ENCODE peak calls at places on chromosomes 13 and 19, in four cellular contexts. I, N, A and C are unnamed samples.

GRCh38 chr19:16516381-16516780 is 20.2 kb downstream of the C19orf44 start:
- DNase-seq in I (no peak), N (no peak), A (no peak), C (no peak)

GRCh38 chr19:13396256-13397080 is 109.8 kb downstream of the CACNA1A start:
- DNase-seq in I (peak; percentile 49), N (peak; percentile 73), A (peak; percentile 30), C (peak; percentile 78)

GRCh38 chr19:3257071-3257470 is 32.6 kb downstream of the CELF5 start:
- DNase-seq in I (no peak), N (no peak), A (no peak), C (no peak)

GRCh38 chr19:17264641-17264979 is at the start of gene USHBP1:
- DNase-seq in I (no peak), N (no peak), A (peak; percentile 30), C (peak; percentile 71)

GRCh38 chr19:40274585-40275544 is 10.3 kb downstream of the AKT2 start:
- DNase-seq in I (no peak), N (peak; percentile 49), A (no peak), C (no peak)

GRCh38 chr13:73984201-73984600 is 150.0 kb downstream of the KLF12 start:
- DNase-seq in I (no peak), N (no peak), A (no peak), C (no peak)

GRCh38 chr19:19372656-19373416 is 32.6 kb upstream of the GATAD2A start:
- DNase-seq in I (peak; percentile 61), N (peak; percentile 69), A (peak; percentile 90), C (peak; percentile 38)

GRCh38 chr13:99028890-99029289 is 51.0 kb upstream of the DOCK9 start:
- DNase-seq in I (peak; percentile 12), N (peak; percentile 22), A (no peak), C (peak; percentile 59)

GRCh38 chr13:33003458-33004019 is 12.7 kb upstream of the KL start:
- DNase-seq in I (no peak), N (no peak), A (no peak), C (no peak)

GRCh38 chr13:98581971-98582702 is 5.2 kb upstream of the STK24 start:
- DNase-seq in I (no peak), N (no peak), A (no peak), C (no peak)

GRCh38 chr13:63288576-63288975 is 1872.9 kb upstream of the PCDH20 start:
- DNase-seq in I (no peak), N (no peak), A (no peak), C (no peak)

GRCh38 chr13:113981201-113981605 is 7.3 kb upstream of the C13orf46 start:
- DNase-seq in I (peak; percentile 59), N (no peak), A (no peak), C (no peak)

GRCh38 chr13:97228850-97229521 is 6.9 kb downstream of the MBNL2 start:
- DNase-seq in I (no peak), N (no peak), A (no peak), C (no peak)

GRCh38 chr19:30742981-30743380 is 370.8 kb downstream of the ZNF536 start:
- DNase-seq in I (no peak), N (no peak), A (no peak), C (no peak)

GRCh38 chr13:43239441-43239840 is 216.1 kb downstream of the DNAJC15 start:
- DNase-seq in I (no peak), N (no peak), A (no peak), C (no peak)

GRCh38 chr13:113921763-113922162 is 52.1 kb downstream of the C13orf46 start:
- DNase-seq in I (no peak), N (no peak), A (no peak), C (no peak)

GRCh38 chr19:11073568-11073967 is 15.7 kb upstream of the LDLR start:
- DNase-seq in I (no peak), N (no peak), A (no peak), C (no peak)

GRCh38 chr13:80029170-80029569 is 311.8 kb downstream of the SPRY2 start:
- DNase-seq in I (no peak), N (no peak), A (no peak), C (no peak)

GRCh38 chr19:39850892-39851291 is 4.7 kb upstream of the FBL start:
- DNase-seq in I (no peak), N (no peak), A (no peak), C (no peak)

GRCh38 chr13:104571161-104571889 is 1505.1 kb upstream of the SLC10A2 start:
- DNase-seq in I (peak; percentile 42), N (no peak), A (peak; percentile 16), C (peak; percentile 64)

GRCh38 chr13:112968380-112968909 is 569 bp upstream of the MCF2L start:
- DNase-seq in I (no peak), N (no peak), A (no peak), C (no peak)

GRCh38 chr13:66359910-66360552 is 870.1 kb downstream of the PCDH9 start:
- DNase-seq in I (no peak), N (no peak), A (no peak), C (no peak)

GRCh38 chr13:110506859-110507566 is 54.5 kb downstream of the RAB20 start:
- DNase-seq in I (peak; percentile 57), N (peak; percentile 60), A (no peak), C (no peak)

GRCh38 chr19:2215281-2215751 is 20.8 kb downstream of the PLEKHJ1 start:
- DNase-seq in I (no peak), N (no peak), A (no peak), C (peak; percentile 47)

GRCh38 chr13:113783482-113783881 is 24.5 kb downstream of the TMEM255B start:
- DNase-seq in I (no peak), N (no peak), A (no peak), C (no peak)

GRCh38 chr19:41998246-41999020 is 4.4 kb upstream of the ATP1A3 start:
- DNase-seq in I (peak; percentile 74), N (peak; percentile 77), A (peak; percentile 17), C (peak; percentile 80)

GRCh38 chr13:113929628-113930615 is 44.0 kb downstream of the C13orf46 start:
- DNase-seq in I (no peak), N (no peak), A (no peak), C (peak; percentile 31)

GRCh38 chr19:19137556-19138109 is 645 bp downstream of the TMEM161A start:
- DNase-seq in I (no peak), N (peak; percentile 31), A (no peak), C (no peak)

GRCh38 chr13:33379597-33379996 is 94.0 kb upstream of the STARD13 start:
- DNase-seq in I (no peak), N (no peak), A (peak; percentile 43), C (peak; percentile 18)

GRCh38 chr13:45121421-45121820 is 1.1 kb downstream of the GTF2F2 start:
- DNase-seq in I (peak; percentile 12), N (no peak), A (peak; percentile 16), C (no peak)

GRCh38 chr19:9936151-9937000 is at the start of gene OLFM2:
- DNase-seq in I (no peak), N (peak; percentile 95), A (no peak), C (peak; percentile 85)

GRCh38 chr19:6425732-6426686 is 1.4 kb upstream of the KHSRP start:
- DNase-seq in I (no peak), N (no peak), A (peak; percentile 60), C (no peak)

GRCh38 chr13:66556306-66556705 is 673.8 kb downstream of the PCDH9 start:
- DNase-seq in I (no peak), N (no peak), A (no peak), C (no peak)

GRCh38 chr13:114043421-114044053 is 69.7 kb upstream of the C13orf46 start:
- DNase-seq in I (peak; percentile 91), N (no peak), A (peak; percentile 52), C (no peak)

GRCh38 chr13:76009491-76009890 is 373.4 kb downstream of the LMO7 start:
- DNase-seq in I (peak; percentile 75), N (no peak), A (no peak), C (no peak)

GRCh38 chr13:82815791-82816190 is 1066.5 kb downstream of the SLITRK1 start:
- DNase-seq in I (no peak), N (no peak), A (no peak), C (no peak)

GRCh38 chr19:29676586-29676985 is 11.3 kb downstream of the PLEKHF1 start:
- DNase-seq in I (no peak), N (no peak), A (no peak), C (no peak)

GRCh38 chr19:29677001-29677781 is 11.9 kb downstream of the PLEKHF1 start:
- DNase-seq in I (no peak), N (no peak), A (no peak), C (no peak)

GRCh38 chr19:29679598-29680210 is 14.4 kb downstream of the PLEKHF1 start:
- DNase-seq in I (no peak), N (no peak), A (no peak), C (no peak)

GRCh38 chr19:29680447-29680846 is 15.2 kb downstream of the PLEKHF1 start:
- DNase-seq in I (no peak), N (no peak), A (no peak), C (no peak)

DNA sequence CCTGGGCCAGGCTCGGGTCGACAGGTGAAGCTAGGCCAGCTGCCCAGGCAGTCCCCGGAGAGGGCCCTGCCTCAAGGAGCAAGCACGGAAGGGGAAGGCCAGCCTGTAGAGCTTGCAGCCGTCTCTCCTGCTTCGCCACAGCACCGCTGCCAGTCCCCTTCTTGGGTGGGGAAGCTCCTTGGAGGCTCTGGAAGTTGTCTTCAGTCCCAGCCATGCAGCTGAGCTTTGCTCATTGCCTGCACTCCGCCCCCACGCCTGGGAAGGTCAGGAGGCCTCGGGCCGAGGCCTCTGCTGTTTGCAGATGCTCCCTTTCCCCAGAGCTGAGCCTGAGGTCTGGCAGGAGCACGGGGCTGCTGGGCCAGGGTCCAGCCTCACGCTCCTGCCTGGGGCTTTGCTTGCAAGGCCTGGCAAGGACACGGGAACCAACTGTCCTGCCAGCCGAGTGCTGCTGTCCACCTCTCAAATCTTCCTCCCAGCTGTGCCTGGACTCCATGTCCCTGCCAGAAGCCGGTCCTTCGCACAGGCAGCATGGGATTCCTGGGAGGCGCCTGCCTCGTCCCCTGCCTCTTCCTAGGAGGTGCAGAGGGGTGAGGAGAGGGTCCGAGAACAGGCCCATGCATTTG is 13.3 kb downstream of the PLEKHF1 start:
- DNase-seq in I (no peak), N (no peak), A (peak; percentile 22), C (no peak)
- TF ChIP-seq HMGXB4 in I (no peak), N (no peak), A (no peak), C (no peak)

GRCh38 chr13:106378263-106378662 is 157.2 kb downstream of the EFNB2 start:
- DNase-seq in I (no peak), N (no peak), A (no peak), C (no peak)
- TF ChIP-seq HMGXB4 in I (no peak), N (no peak), A (no peak), C (no peak)

DNA sequence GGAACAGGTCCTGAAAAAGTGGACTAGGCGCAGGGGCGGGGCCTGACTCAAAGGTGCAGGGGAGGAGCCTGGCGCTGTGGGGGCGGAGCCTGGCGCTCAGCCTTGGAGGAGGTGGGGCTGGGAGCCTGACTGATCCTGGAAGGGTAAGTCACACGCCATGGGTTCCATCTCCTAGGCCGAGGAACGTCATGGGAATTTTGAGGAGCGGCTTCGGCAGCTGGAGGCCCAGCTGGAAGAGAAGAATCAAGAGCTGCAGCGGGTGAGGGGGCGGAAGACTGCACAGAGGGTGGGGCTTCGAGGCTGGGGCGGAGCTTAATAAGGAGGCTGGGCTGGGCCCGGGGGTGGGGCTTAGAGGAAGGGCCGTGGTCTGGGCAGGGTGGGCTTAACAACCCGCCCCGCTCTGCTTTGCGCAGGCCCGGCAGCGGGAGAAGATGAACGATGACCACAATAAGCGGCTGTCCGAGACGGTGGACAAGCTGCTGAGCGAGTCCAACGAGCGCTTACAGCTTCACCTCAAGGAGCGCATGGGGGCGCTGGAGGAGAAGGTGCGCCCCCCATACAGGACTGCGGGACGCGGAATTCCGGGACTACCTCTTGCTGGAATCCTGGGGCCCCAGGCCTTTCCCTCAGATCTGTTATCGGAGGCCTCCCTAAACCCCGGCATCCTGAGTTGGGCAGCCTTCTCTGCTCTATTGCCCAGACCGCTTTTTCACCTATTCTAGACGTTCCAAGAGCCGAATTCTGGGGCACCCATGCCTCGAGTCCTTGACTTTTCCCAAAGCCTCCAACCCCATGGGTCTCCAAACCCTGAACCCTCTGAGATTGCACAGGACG is 14.5 kb downstream of the PPFIA3 start:
- DNase-seq in I (peak; percentile 72), N (peak; percentile 72), A (no peak), C (peak; percentile 90)
- TF ChIP-seq HMGXB4 in I (no peak), N (no peak), A (no peak), C (no peak)

GRCh38 chr13:36242761-36243160 is 28.4 kb upstream of the SOHLH2 start:
- DNase-seq in I (no peak), N (no peak), A (no peak), C (no peak)
- TF ChIP-seq HMGXB4 in I (no peak), N (no peak), A (no peak), C (no peak)